ENCODE peak calls at places on chromosomes 1 and 21, in four cellular contexts. One of them, this sample, is unnamed.

GRCh38 chr1:234608720-234609527 is 1.1 kb downstream of the IRF2BP2 start:
- DNase-seq in GM12891: no peak
- DNase-seq in SK-MEL-5: peak
- DNase-seq in astrocyte of the spinal cord: peak
- DNase-seq in this sample: peak

GRCh38 chr1:113128116-113128515 is 55.1 kb downstream of the LRIG2 start:
- DNase-seq in GM12891: no peak
- DNase-seq in SK-MEL-5: no peak
- DNase-seq in astrocyte of the spinal cord: no peak
- DNase-seq in this sample: no peak

GRCh38 chr1:78472251-78472620 is 18.5 kb upstream of the PTGFR start:
- DNase-seq in GM12891: no peak
- DNase-seq in SK-MEL-5: no peak
- DNase-seq in astrocyte of the spinal cord: no peak
- DNase-seq in this sample: no peak

GRCh38 chr1:201637282-201638076 is 98.6 kb downstream of the NAV1 start:
- DNase-seq in GM12891: no peak
- DNase-seq in SK-MEL-5: no peak
- DNase-seq in astrocyte of the spinal cord: peak
- DNase-seq in this sample: peak

GRCh38 chr1:102032534-102032933 is 35.8 kb upstream of the OLFM3 start:
- DNase-seq in GM12891: no peak
- DNase-seq in SK-MEL-5: no peak
- DNase-seq in astrocyte of the spinal cord: no peak
- DNase-seq in this sample: no peak

GRCh38 chr1:246005067-246005466 is 502.0 kb downstream of the SMYD3 start:
- DNase-seq in GM12891: no peak
- DNase-seq in SK-MEL-5: peak
- DNase-seq in astrocyte of the spinal cord: peak
- DNase-seq in this sample: peak

GRCh38 chr1:235648407-235648907 is 1.1 kb downstream of the GNG4 start:
- DNase-seq in GM12891: no peak
- DNase-seq in SK-MEL-5: no peak
- DNase-seq in astrocyte of the spinal cord: no peak
- DNase-seq in this sample: peak

GRCh38 chr1:182603646-182604127 is 502 bp downstream of the RGS16 start:
- DNase-seq in GM12891: no peak
- DNase-seq in SK-MEL-5: no peak
- DNase-seq in astrocyte of the spinal cord: no peak
- DNase-seq in this sample: no peak

GRCh38 chr21:39051561-39051949 is 131.7 kb downstream of the PSMG1 start:
- DNase-seq in GM12891: no peak
- DNase-seq in SK-MEL-5: no peak
- DNase-seq in astrocyte of the spinal cord: no peak
- DNase-seq in this sample: no peak

GRCh38 chr1:151968058-151968457 is 25.6 kb downstream of the S100A10 start:
- DNase-seq in GM12891: no peak
- DNase-seq in SK-MEL-5: peak
- DNase-seq in astrocyte of the spinal cord: peak
- DNase-seq in this sample: peak

GRCh38 chr1:47709302-47710074 is 271.6 kb downstream of the FOXD2 start:
- DNase-seq in GM12891: peak
- DNase-seq in SK-MEL-5: no peak
- DNase-seq in astrocyte of the spinal cord: no peak
- DNase-seq in this sample: peak

GRCh38 chr1:167418397-167418796 is 99.9 kb downstream of the CD247 start:
- DNase-seq in GM12891: no peak
- DNase-seq in SK-MEL-5: no peak
- DNase-seq in astrocyte of the spinal cord: no peak
- DNase-seq in this sample: peak

GRCh38 chr1:5688479-5689077 is 303.6 kb downstream of the NPHP4 start:
- DNase-seq in GM12891: no peak
- DNase-seq in SK-MEL-5: no peak
- DNase-seq in astrocyte of the spinal cord: no peak
- DNase-seq in this sample: peak

GRCh38 chr21:45551316-45551715 is 9.1 kb upstream of the SLC19A1 start:
- DNase-seq in GM12891: no peak
- DNase-seq in SK-MEL-5: no peak
- DNase-seq in astrocyte of the spinal cord: peak
- DNase-seq in this sample: no peak

GRCh38 chr1:21451212-21451611 is 11.3 kb downstream of the NBPF3 start:
- DNase-seq in GM12891: no peak
- DNase-seq in SK-MEL-5: no peak
- DNase-seq in astrocyte of the spinal cord: peak
- DNase-seq in this sample: no peak

GRCh38 chr1:89527750-89528381 is 3.2 kb downstream of the LRRC8B start:
- DNase-seq in GM12891: no peak
- DNase-seq in SK-MEL-5: no peak
- DNase-seq in astrocyte of the spinal cord: no peak
- DNase-seq in this sample: no peak

GRCh38 chr1:180343931-180344406 is 113.9 kb downstream of the LHX4 start:
- DNase-seq in GM12891: no peak
- DNase-seq in SK-MEL-5: no peak
- DNase-seq in astrocyte of the spinal cord: peak
- DNase-seq in this sample: peak

GRCh38 chr21:20306836-20307235 is 691.4 kb upstream of the NCAM2 start:
- DNase-seq in GM12891: no peak
- DNase-seq in SK-MEL-5: no peak
- DNase-seq in astrocyte of the spinal cord: no peak
- DNase-seq in this sample: no peak

GRCh38 chr1:29679828-29680558 is 443.7 kb downstream of the PTPRU start:
- DNase-seq in GM12891: no peak
- DNase-seq in SK-MEL-5: no peak
- DNase-seq in astrocyte of the spinal cord: no peak
- DNase-seq in this sample: no peak

GRCh38 chr1:178046856-178047255 is 47.0 kb upstream of the RASAL2 start:
- DNase-seq in GM12891: no peak
- DNase-seq in SK-MEL-5: no peak
- DNase-seq in astrocyte of the spinal cord: no peak
- DNase-seq in this sample: no peak

GRCh38 chr1:21449906-21450305 is 10.0 kb downstream of the NBPF3 start:
- DNase-seq in GM12891: no peak
- DNase-seq in SK-MEL-5: no peak
- DNase-seq in astrocyte of the spinal cord: peak
- DNase-seq in this sample: no peak

This sample was measured in A673.